ENCODE peak calls at places on chromosomes 3 and 15, in nine cellular contexts. O, J, S, U, X, K, R, A and I are unnamed samples.

GRCh38 chr3:71930056-71930991 is 145.4 kb upstream of the PROK2 start:
- DNase-seq in O (peak), J (no peak), S (peak), U (peak), X (no peak), K (peak), R (no peak), A (no peak), I (peak)

GRCh38 chr3:169613053-169613803 is 50.3 kb downstream of the MECOM start:
- DNase-seq in O (no peak), J (no peak), S (no peak), U (no peak), X (no peak), K (no peak), R (no peak), A (no peak), I (no peak)

GRCh38 chr3:185646382-185647133 is 60.5 kb downstream of the SENP2 start:
- DNase-seq in O (no peak), J (no peak), S (no peak), U (peak), X (no peak), K (no peak), R (no peak), A (no peak), I (peak)

GRCh38 chr15:68619303-68619698 is 40.5 kb downstream of the CORO2B start:
- DNase-seq in O (no peak), J (no peak), S (no peak), U (no peak), X (no peak), K (no peak), R (no peak), A (no peak), I (no peak)

GRCh38 chr15:91885714-91886265 is 32.3 kb downstream of the SLCO3A1 start:
- DNase-seq in O (no peak), J (no peak), S (no peak), U (no peak), X (no peak), K (no peak), R (no peak), A (no peak), I (no peak)

GRCh38 chr3:197782230-197782629 is 8.8 kb upstream of the LRCH3 start:
- DNase-seq in O (no peak), J (no peak), S (no peak), U (no peak), X (no peak), K (no peak), R (no peak), A (no peak), I (no peak)

GRCh38 chr3:50994537-50994936 is 319.8 kb downstream of the DOCK3 start:
- DNase-seq in O (no peak), J (no peak), S (no peak), U (no peak), X (no peak), K (no peak), R (no peak), A (no peak), I (no peak)

GRCh38 chr3:20141306-20141705 is 44.7 kb downstream of the SGO1 start:
- DNase-seq in O (no peak), J (no peak), S (no peak), U (no peak), X (no peak), K (no peak), R (no peak), A (no peak), I (no peak)

GRCh38 chr15:69410290-69410874 is 3.8 kb upstream of the KIF23 start:
- DNase-seq in O (peak), J (no peak), S (peak), U (no peak), X (no peak), K (no peak), R (no peak), A (no peak), I (peak)

GRCh38 chr15:59685737-59686297 is 3.3 kb downstream of the BNIP2 start:
- DNase-seq in O (no peak), J (no peak), S (no peak), U (no peak), X (no peak), K (no peak), R (no peak), A (no peak), I (peak)

GRCh38 chr15:70672081-70672480 is 91.3 kb downstream of the UACA start:
- DNase-seq in O (no peak), J (no peak), S (no peak), U (no peak), X (no peak), K (no peak), R (peak), A (no peak), I (no peak)

GRCh38 chr15:100671858-100672543 is 69.6 kb downstream of the ASB7 start:
- DNase-seq in O (peak), J (no peak), S (peak), U (peak), X (no peak), K (no peak), R (no peak), A (no peak), I (peak)

GRCh38 chr15:40309344-40309862 is 1.7 kb upstream of the PLCB2 start:
- DNase-seq in O (no peak), J (no peak), S (no peak), U (no peak), X (no peak), K (no peak), R (no peak), A (no peak), I (no peak)

GRCh38 chr3:47265008-47265407 is 17.6 kb downstream of the KIF9 start:
- DNase-seq in O (no peak), J (no peak), S (no peak), U (no peak), X (no peak), K (no peak), R (no peak), A (no peak), I (no peak)

GRCh38 chr3:188257384-188257961 is 103.5 kb downstream of the LPP start:
- DNase-seq in O (no peak), J (no peak), S (no peak), U (no peak), X (no peak), K (no peak), R (no peak), A (no peak), I (no peak)

GRCh38 chr3:58299839-58300516 is 6.1 kb upstream of the RPP14 start:
- DNase-seq in O (no peak), J (no peak), S (peak), U (no peak), X (no peak), K (peak), R (no peak), A (no peak), I (peak)

GRCh38 chr3:156826896-156827882 is 1.0 kb downstream of the LEKR1 start:
- DNase-seq in O (no peak), J (no peak), S (no peak), U (peak), X (no peak), K (no peak), R (no peak), A (no peak), I (no peak)

GRCh38 chr3:70911719-70912118 is 599.3 kb upstream of the MDFIC2 start:
- DNase-seq in O (no peak), J (no peak), S (no peak), U (no peak), X (no peak), K (no peak), R (no peak), A (no peak), I (no peak)

GRCh38 chr3:59432676-59433075 is 382.9 kb upstream of the CFAP20DC start:
- DNase-seq in O (no peak), J (no peak), S (no peak), U (no peak), X (no peak), K (no peak), R (no peak), A (no peak), I (peak)

GRCh38 chr3:157156844-157157635 is 2.9 kb downstream of the CCNL1 start:
- DNase-seq in O (no peak), J (no peak), S (peak), U (no peak), X (no peak), K (no peak), R (no peak), A (no peak), I (no peak)

GRCh38 chr15:68537097-68537496 is 41.7 kb upstream of the CORO2B start:
- DNase-seq in O (no peak), J (no peak), S (no peak), U (no peak), X (no peak), K (no peak), R (no peak), A (no peak), I (no peak)

GRCh38 chr3:187242435-187242834 is 45.1 kb downstream of the RTP1 start:
- DNase-seq in O (no peak), J (no peak), S (no peak), U (peak), X (no peak), K (no peak), R (no peak), A (no peak), I (peak)

GRCh38 chr3:89372456-89372855 is 265.0 kb downstream of the EPHA3 start:
- DNase-seq in O (no peak), J (no peak), S (no peak), U (no peak), X (no peak), K (no peak), R (no peak), A (no peak), I (peak)

GRCh38 chr15:78069630-78070029 is 7.9 kb downstream of the TBC1D2B start:
- DNase-seq in O (no peak), J (no peak), S (no peak), U (no peak), X (no peak), K (no peak), R (no peak), A (no peak), I (no peak)

GRCh38 chr3:160001154-160001760 is 12.6 kb downstream of the IL12A start:
- DNase-seq in O (no peak), J (no peak), S (no peak), U (no peak), X (no peak), K (no peak), R (no peak), A (no peak), I (no peak)
- TF ChIP-seq CTCF in O (no peak), J (no peak), S (no peak), U (no peak), X (no peak), K (no peak), R (no peak), A (no peak), I (no peak)

GRCh38 chr15:67083135-67083766 is 17.8 kb downstream of the SMAD3 start:
- DNase-seq in O (no peak), J (no peak), S (no peak), U (no peak), X (no peak), K (no peak), R (no peak), A (no peak), I (peak)

GRCh38 chr15:67080900-67081431 is 15.6 kb downstream of the SMAD3 start:
- DNase-seq in O (no peak), J (peak), S (peak), U (peak), X (no peak), K (peak), R (peak), A (no peak), I (no peak)

GRCh38 chr15:67084561-67084960 is 19.2 kb downstream of the SMAD3 start:
- DNase-seq in O (no peak), J (no peak), S (no peak), U (no peak), X (no peak), K (no peak), R (no peak), A (no peak), I (no peak)

GRCh38 chr15:67080118-67080899 is 14.9 kb downstream of the SMAD3 start:
- DNase-seq in O (no peak), J (peak), S (no peak), U (peak), X (no peak), K (no peak), R (no peak), A (peak), I (peak)

GRCh38 chr15:67082007-67082536 is 16.7 kb downstream of the SMAD3 start:
- DNase-seq in O (no peak), J (no peak), S (no peak), U (no peak), X (peak), K (no peak), R (no peak), A (no peak), I (no peak)
- H3K4me3 ChIP-seq in O (no peak), J (no peak), S (no peak), U (no peak), X (no peak), K (no peak), R (no peak), A (no peak), I (no peak)

DNA sequence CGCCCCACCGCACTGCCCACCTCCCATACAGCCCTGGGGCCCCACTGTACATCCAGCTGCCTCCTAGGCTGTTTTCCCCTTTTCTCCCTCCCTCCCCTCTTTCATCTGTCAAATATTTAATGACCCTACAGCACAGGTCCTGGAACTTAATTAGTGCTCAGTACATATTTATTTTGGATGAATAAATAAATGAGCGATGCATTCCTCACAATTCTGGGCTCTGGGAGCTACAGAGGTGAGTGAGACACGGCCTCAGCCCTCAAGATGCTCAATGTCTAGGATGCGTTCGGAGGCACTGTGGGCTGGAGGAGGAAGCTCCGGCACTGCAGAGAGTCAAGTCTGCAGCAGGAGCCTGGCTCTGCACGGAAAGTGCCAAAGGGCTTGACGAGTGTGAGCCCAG is 175.0 kb downstream of the FAM43A start:
- DNase-seq in O (no peak), J (no peak), S (no peak), U (no peak), X (no peak), K (no peak), R (no peak), A (no peak), I (no peak)
- TF ChIP-seq CTCF in O (no peak), J (no peak), S (no peak), U (no peak), X (no peak), K (no peak), R (no peak), A (no peak), I (no peak)

GRCh38 chr3:184228376-184229137 is 828 bp upstream of the VWA5B2 start:
- DNase-seq in O (no peak), J (no peak), S (no peak), U (no peak), X (no peak), K (no peak), R (no peak), A (no peak), I (no peak)
- H3K4me3 ChIP-seq in O (peak), J (peak), S (peak), U (no peak), X (peak), K (no peak), R (no peak), A (peak), I (no peak)

DNA sequence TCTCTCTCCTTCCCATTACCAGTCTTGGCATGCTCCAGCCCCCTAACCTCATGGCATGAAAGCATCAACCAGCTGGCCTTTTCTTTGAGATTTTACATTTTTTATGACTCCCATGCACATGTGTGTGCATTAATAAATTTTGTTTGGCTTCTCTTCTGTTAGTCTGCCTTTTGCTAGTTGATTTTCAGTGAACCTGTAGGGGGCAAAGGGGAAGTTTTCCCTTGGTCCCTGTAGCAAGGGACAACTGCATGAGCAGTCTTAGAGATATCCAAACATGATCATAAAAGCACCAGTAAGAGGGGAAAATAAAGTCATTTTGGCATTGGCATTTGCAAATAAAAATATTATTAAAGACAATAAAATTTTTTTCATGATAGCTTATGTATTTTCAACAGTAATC is 73.7 kb downstream of the OXSM start:
- DNase-seq in O (no peak), J (no peak), S (no peak), U (no peak), X (no peak), K (no peak), R (no peak), A (no peak), I (no peak)
- TF ChIP-seq CTCF in O (no peak), J (no peak), S (no peak), U (no peak), X (no peak), K (peak), R (peak), A (no peak), I (no peak)